ENCODE peak calls at places on chromosomes 1 and 21, in six cellular contexts. Y is GM04504, F is RWPE1, I is COR-L47, D is A172, H is fibroblast of the aortic adventitia. U is an unnamed sample.

GRCh38 chr1:238954865-238955264 is 431.5 kb upstream of the CHRM3 start:
- DNase-seq in Y (no peak), F (peak), I (no peak), D (peak), H (no peak), U (no peak)

GRCh38 chr1:77406661-77407060 is 124.8 kb downstream of the AK5 start:
- DNase-seq in Y (no peak), F (no peak), I (peak), D (no peak), H (peak), U (no peak)

GRCh38 chr1:179241716-179242115 is 12.2 kb upstream of the ABL2 start:
- DNase-seq in Y (no peak), F (no peak), I (no peak), D (no peak), H (no peak), U (no peak)

GRCh38 chr21:35088235-35088865 is 39.2 kb upstream of the RUNX1 start:
- DNase-seq in Y (no peak), F (no peak), I (no peak), D (peak), H (no peak), U (no peak)

GRCh38 chr1:113248494-113248893 is 141.8 kb upstream of the MAGI3 start:
- DNase-seq in Y (no peak), F (no peak), I (no peak), D (no peak), H (no peak), U (no peak)

GRCh38 chr1:17665950-17666720 is 89.0 kb upstream of the ACTL8 start:
- DNase-seq in Y (no peak), F (no peak), I (no peak), D (no peak), H (no peak), U (no peak)

GRCh38 chr1:114011796-114012195 is 32.5 kb downstream of the OLFML3 start:
- DNase-seq in Y (no peak), F (no peak), I (no peak), D (no peak), H (peak), U (no peak)

GRCh38 chr1:118360817-118361216 is 175.8 kb upstream of the SPAG17 start:
- DNase-seq in Y (peak), F (no peak), I (no peak), D (peak), H (peak), U (peak)

GRCh38 chr1:239125888-239126287 is 260.5 kb upstream of the CHRM3 start:
- DNase-seq in Y (no peak), F (no peak), I (no peak), D (no peak), H (no peak), U (no peak)

GRCh38 chr1:150613061-150613920 is 16.1 kb downstream of the ENSA start:
- DNase-seq in Y (peak), F (peak), I (peak), D (peak), H (peak), U (peak)

GRCh38 chr1:42482635-42483153 is 19.6 kb downstream of the CCDC30 start:
- DNase-seq in Y (no peak), F (no peak), I (no peak), D (no peak), H (no peak), U (no peak)

GRCh38 chr1:197481101-197481500 is 213.0 kb downstream of the CRB1 start:
- DNase-seq in Y (peak), F (no peak), I (no peak), D (peak), H (no peak), U (no peak)

GRCh38 chr1:153662269-153662668 is 3.8 kb downstream of the SNAPIN start:
- DNase-seq in Y (no peak), F (no peak), I (no peak), D (no peak), H (no peak), U (no peak)

GRCh38 chr1:20634594-20635084 is 1.4 kb downstream of the PINK1 start:
- DNase-seq in Y (no peak), F (peak), I (peak), D (no peak), H (peak), U (peak)

GRCh38 chr1:243850013-243850367 is at the start of gene AKT3:
- DNase-seq in Y (no peak), F (no peak), I (no peak), D (no peak), H (no peak), U (no peak)

GRCh38 chr1:78005755-78006154 is 1.0 kb downstream of the DNAJB4 start:
- DNase-seq in Y (peak), F (peak), I (no peak), D (peak), H (peak), U (peak)

GRCh38 chr1:84960371-84960770 is 36.5 kb downstream of the MCOLN2 start:
- DNase-seq in Y (no peak), F (no peak), I (no peak), D (peak), H (peak), U (peak)

GRCh38 chr1:228104526-228105251 is 1.6 kb upstream of the C1orf35 start:
- DNase-seq in Y (no peak), F (no peak), I (no peak), D (no peak), H (no peak), U (no peak)

GRCh38 chr1:56180806-56181205 is 398.6 kb downstream of the PLPP3 start:
- DNase-seq in Y (no peak), F (no peak), I (no peak), D (peak), H (peak), U (no peak)

GRCh38 chr1:43985984-43986595 is 5.3 kb upstream of the CCDC24 start:
- DNase-seq in Y (no peak), F (no peak), I (no peak), D (no peak), H (no peak), U (no peak)

GRCh38 chr1:53982034-53982761 is 35.8 kb downstream of the LDLRAD1 start:
- DNase-seq in Y (peak), F (no peak), I (peak), D (no peak), H (peak), U (peak)

GRCh38 chr1:218330043-218330623 is 15.0 kb upstream of the TGFB2 start:
- DNase-seq in Y (no peak), F (no peak), I (no peak), D (peak), H (peak), U (peak)

GRCh38 chr21:34802180-34802899 is 133.5 kb downstream of the CLIC6 start:
- DNase-seq in Y (no peak), F (no peak), I (no peak), D (no peak), H (no peak), U (no peak)

GRCh38 chr21:14403681-14404318 is 20.9 kb upstream of the HSPA13 start:
- DNase-seq in Y (peak), F (peak), I (peak), D (peak), H (peak), U (peak)

GRCh38 chr1:91835087-91835521 is 50.8 kb downstream of the TGFBR3 start:
- DNase-seq in Y (no peak), F (no peak), I (no peak), D (no peak), H (no peak), U (no peak)

GRCh38 chr1:44721521-44722361 is 9.2 kb downstream of the RNU5D-1 start:
- DNase-seq in Y (peak), F (peak), I (no peak), D (peak), H (peak), U (peak)

GRCh38 chr1:240765732-240766363 is 153.9 kb upstream of the GREM2 start:
- DNase-seq in Y (no peak), F (peak), I (no peak), D (peak), H (peak), U (peak)

GRCh38 chr1:208203848-208204609 is 40.2 kb downstream of the PLXNA2 start:
- DNase-seq in Y (no peak), F (no peak), I (no peak), D (peak), H (peak), U (no peak)

GRCh38 chr1:84174051-84174556 is 30.0 kb downstream of the PRKACB start:
- DNase-seq in Y (peak), F (peak), I (no peak), D (peak), H (peak), U (peak)

GRCh38 chr1:232635778-232636356 is 5.9 kb upstream of the SIPA1L2 start:
- DNase-seq in Y (no peak), F (peak), I (peak), D (peak), H (peak), U (peak)

GRCh38 chr1:154712166-154712838 is 104.3 kb upstream of the ADAR start:
- DNase-seq in Y (no peak), F (no peak), I (no peak), D (no peak), H (no peak), U (no peak)

GRCh38 chr21:33309778-33310177 is 15.0 kb upstream of the IFNAR1 start:
- DNase-seq in Y (no peak), F (no peak), I (no peak), D (no peak), H (no peak), U (no peak)

GRCh38 chr1:6088956-6089355 is 43.3 kb downstream of the KCNAB2 start:
- DNase-seq in Y (no peak), F (no peak), I (no peak), D (no peak), H (no peak), U (no peak)

GRCh38 chr1:156464825-156465452 is 35.6 kb downstream of the MEF2D start:
- DNase-seq in Y (no peak), F (no peak), I (no peak), D (no peak), H (peak), U (no peak)

GRCh38 chr21:22762463-22762862 is 1764.3 kb downstream of the NCAM2 start:
- DNase-seq in Y (no peak), F (no peak), I (no peak), D (no peak), H (no peak), U (no peak)

GRCh38 chr1:159211331-159212136 is 6.9 kb downstream of the ACKR1 start:
- DNase-seq in Y (no peak), F (peak), I (no peak), D (peak), H (peak), U (peak)

GRCh38 chr1:211082824-211083223 is 51.1 kb downstream of the KCNH1 start:
- DNase-seq in Y (no peak), F (peak), I (no peak), D (peak), H (no peak), U (no peak)

GRCh38 chr1:155952505-155952890 is 11.1 kb downstream of the RXFP4 start:
- DNase-seq in Y (no peak), F (no peak), I (no peak), D (no peak), H (no peak), U (no peak)

GRCh38 chr1:110525250-110525597 is 6.2 kb upstream of the KCNA10 start:
- DNase-seq in Y (no peak), F (peak), I (no peak), D (peak), H (peak), U (no peak)

GRCh38 chr1:47996406-47997226 is 569 bp downstream of the TRABD2B start:
- DNase-seq in Y (no peak), F (no peak), I (no peak), D (no peak), H (no peak), U (no peak)